ENCODE peak calls at places on chromosomes 7 and 10, in ten cellular contexts. N is H9, W is fibroblast of lung, R is IMR-90, C is endothelial cell of umbilical vein, X is GM23338, Z is mammary epithelial cell, Y is GM12878, K is HCT116, E is neural progenitor cell. H is an unnamed sample.

GRCh38 chr10:23174974-23175512 is 17.1 kb upstream of the PTF1A start:
- DNase-seq in Y (no peak), R (no peak), N (no peak), X (peak; percentile 25), Z (no peak), E (no peak), K (no peak), C (no peak), W (no peak), H (no peak)

GRCh38 chr10:37488792-37489657 is 363.6 kb downstream of the ANKRD30A start:
- DNase-seq in N (no peak), E (no peak), R (no peak), W (no peak), Z (peak; percentile 94), C (no peak), K (no peak), Y (no peak), X (no peak), H (peak; percentile 64)

GRCh38 chr7:25173184-25173583 is 48.1 kb upstream of the CYCS start:
- DNase-seq in C (no peak), R (no peak), Z (no peak), N (no peak), K (no peak), E (no peak), X (no peak), W (no peak), Y (no peak), H (no peak)

GRCh38 chr7:84631913-84632312 is 437.3 kb upstream of the SEMA3A start:
- DNase-seq in E (no peak), N (no peak), C (no peak), W (no peak), X (no peak), Z (no peak), R (no peak), K (no peak), Y (no peak), H (no peak)

GRCh38 chr7:24903559-24903958 is 76.4 kb downstream of the OSBPL3 start:
- DNase-seq in Z (no peak), K (no peak), N (no peak), E (no peak), R (no peak), Y (no peak), X (no peak), C (no peak), W (no peak), H (no peak)

GRCh38 chr10:819326-819725 is 112.2 kb downstream of the LARP4B start:
- DNase-seq in K (peak; percentile 22), C (no peak), Z (no peak), E (no peak), R (peak; percentile 55), X (no peak), W (peak; percentile 83), N (no peak), Y (no peak), H (peak; percentile 89)

GRCh38 chr10:29323387-29323786 is 34.5 kb downstream of the LYZL1 start:
- DNase-seq in N (no peak), R (no peak), X (no peak), Z (no peak), C (no peak), W (no peak), Y (no peak), E (no peak), K (no peak), H (no peak)

GRCh38 chr10:74150151-74151056 is at the start of gene AP3M1:
- DNase-seq in Z (peak; percentile 84), N (peak; percentile 88), E (peak; percentile 94), W (no peak), X (peak; percentile 97), Y (peak; percentile 97), K (no peak), C (peak; percentile 82), R (no peak), H (peak; percentile 94)

GRCh38 chr10:938954-939678 is 7.6 kb upstream of the LARP4B start:
- DNase-seq in N (no peak), Y (no peak), R (no peak), W (no peak), X (no peak), K (no peak), Z (no peak), E (no peak), C (no peak), H (peak; percentile 80)

GRCh38 chr10:50740351-50740688 is 584 bp downstream of the ASAH2B start:
- DNase-seq in Z (peak; percentile 68), E (peak; percentile 6), W (peak; percentile 80), X (no peak), Y (peak; percentile 2), K (no peak), R (peak; percentile 82), N (no peak), C (peak; percentile 69), H (no peak)

GRCh38 chr10:63273575-63273974 is 140.4 kb downstream of the NRBF2 start:
- DNase-seq in C (peak; percentile 85), N (no peak), K (no peak), W (no peak), R (peak; percentile 30), Z (no peak), Y (no peak), X (no peak), E (no peak), H (no peak)

GRCh38 chr10:77234599-77234998 is 403.0 kb downstream of the KCNMA1 start:
- DNase-seq in Z (no peak), X (no peak), Y (no peak), E (no peak), C (no peak), W (no peak), R (no peak), N (no peak), K (no peak), H (no peak)

GRCh38 chr10:48536226-48536500 is 68.7 kb downstream of the ARHGAP22 start:
- DNase-seq in W (no peak), Z (no peak), C (no peak), N (no peak), X (no peak), K (no peak), Y (no peak), E (no peak), R (no peak), H (no peak)

GRCh38 chr7:10034843-10035556 is 938.7 kb upstream of the PHF14 start:
- DNase-seq in Z (no peak), C (no peak), W (peak; percentile 1), E (no peak), Y (no peak), R (no peak), X (peak; percentile 6), N (no peak), K (no peak), H (no peak)
- H3K4me2 ChIP-seq in Z (no peak overlapping the region), C (no peak overlapping the region), W (no peak overlapping the region), E (no peak overlapping the region), Y (no peak overlapping the region), R (no peak overlapping the region), X (peak overlapping the region; percentile 15), N (no peak overlapping the region), K (no peak overlapping the region), H (no peak overlapping the region)

GRCh38 chr10:70139151-70139996 is 6.7 kb upstream of the AIFM2 start:
- DNase-seq in Z (no peak), R (no peak), Y (no peak), K (no peak), X (peak; percentile 33), W (no peak), N (no peak), C (no peak), E (no peak), H (no peak)
- TF ChIP-seq CTCF in Z (no peak), R (no peak), Y (no peak), K (no peak), X (peak; percentile 28), W (no peak), N (peak; percentile 42), C (no peak), E (no peak), H (no peak)

DNA sequence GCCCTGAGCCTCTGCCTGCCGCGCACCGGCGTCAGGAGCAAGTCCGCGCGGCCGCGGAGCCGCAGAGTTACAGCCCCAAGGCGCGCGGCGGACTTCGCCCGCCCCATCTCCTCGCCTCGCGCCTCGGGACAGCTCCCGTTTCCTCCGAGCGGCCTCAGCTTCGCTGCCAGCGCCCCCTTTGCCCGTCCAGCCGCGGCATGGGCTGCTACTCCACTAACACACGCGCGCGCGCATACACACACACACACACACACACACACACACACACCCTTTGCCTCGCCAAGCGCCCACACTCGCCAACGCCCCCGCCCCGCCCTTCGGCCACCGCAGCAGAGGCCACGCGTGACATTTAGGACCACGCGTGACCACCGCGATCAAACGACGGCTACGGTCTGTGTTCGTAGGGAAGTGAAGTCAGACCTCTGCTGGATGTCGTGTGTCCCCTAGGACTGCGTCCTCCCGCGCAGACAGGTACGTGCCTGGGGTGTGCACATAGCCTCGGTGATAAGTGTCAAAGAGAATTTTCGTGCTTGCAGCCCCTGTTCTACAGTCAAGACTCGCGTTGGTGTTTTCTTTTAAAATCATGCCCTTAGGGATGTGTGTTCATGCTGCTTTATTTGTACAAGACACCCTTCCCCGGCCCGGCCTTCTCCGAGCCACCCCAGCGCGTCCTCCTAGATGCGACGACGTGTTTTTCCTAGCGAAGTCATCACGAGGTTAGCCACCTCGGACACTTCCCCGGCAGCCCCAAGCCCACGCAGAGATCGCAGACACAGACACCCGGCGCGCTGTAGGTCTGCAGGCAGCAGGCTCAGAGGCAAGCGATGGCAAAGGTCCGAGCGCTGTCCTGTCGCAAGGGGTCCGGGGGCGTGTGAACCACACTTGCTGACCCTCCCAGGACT is 890 bp downstream of the MKX start:
- DNase-seq in N (peak; percentile 44), K (no peak), X (peak; percentile 66), R (peak; percentile 26), Y (no peak), C (peak; percentile 16), E (peak; percentile 84), Z (peak; percentile 13), W (peak; percentile 53), H (peak; percentile 82)
- H3K4me1 ChIP-seq in N (no peaks in the 10 kb centered on the region), K (peaks cover 13% of the 10 kb centered on the region), X (peaks cover 31% of the 10 kb centered on the region), R (peaks cover 3% of the 10 kb centered on the region), Y (no peaks in the 10 kb centered on the region), C (peaks cover 25% of the 10 kb centered on the region), E (peaks cover 30% of the 10 kb centered on the region), Z (peaks cover 26% of the 10 kb centered on the region), W (no peaks in the 10 kb centered on the region), H (peaks cover 21% of the 10 kb centered on the region)

GRCh38 chr7:157567666-157568065 is 230.9 kb downstream of the DNAJB6 start:
- DNase-seq in Z (no peak), R (no peak), W (no peak), N (no peak), C (no peak), E (no peak), K (no peak), Y (no peak), X (no peak), H (no peak)

GRCh38 chr7:157568785-157569584 is 232.2 kb downstream of the DNAJB6 start:
- DNase-seq in W (peak; percentile 59), X (peak; percentile 56), E (peak; percentile 62), N (peak; percentile 63), C (peak; percentile 11), Y (no peak), Z (peak; percentile 1), K (no peak), R (no peak), H (no peak)

GRCh38 chr7:157568071-157568784 is 231.4 kb downstream of the DNAJB6 start:
- DNase-seq in C (no peak), X (no peak), N (no peak), R (no peak), K (no peak), Y (no peak), W (no peak), E (no peak), Z (no peak), H (no peak)

GRCh38 chr7:157570531-157571200 is 233.9 kb downstream of the DNAJB6 start:
- DNase-seq in R (no peak), Y (no peak), K (no peak), C (no peak), W (peak; percentile 84), N (no peak), E (no peak), Z (no peak), X (no peak), H (no peak)

GRCh38 chr7:157569967-157570366 is 233.2 kb downstream of the DNAJB6 start:
- DNase-seq in R (no peak), C (no peak), Z (no peak), W (no peak), E (no peak), Y (no peak), K (no peak), N (no peak), X (no peak), H (no peak)
- H3K4me2 ChIP-seq in R (no peak overlapping the region), C (no peak overlapping the region), Z (no peak overlapping the region), W (no peak overlapping the region), E (no peak overlapping the region), Y (no peak overlapping the region), K (no peak overlapping the region), N (no peak overlapping the region), X (no peak overlapping the region), H (no peak overlapping the region)